ENCODE peak calls at places on chromosomes 12 and 14, in eight cellular contexts. E is AG20443; U is H9; O is endothelial cell of umbilical vein; T is IMR-90; A is T-helper 2 cell treated with Interferon-gamma antibody and Interleukin-4, amounts not matched to agents 5 μg/mL and 100 μg/mL, for 36 hours; K is endothelial cell; Q is hypothalamus. L is an unnamed sample.

GRCh38 chr14:71240866-71241520 is 333.7 kb downstream of the PCNX1 start:
- DNase-seq in E (no peak), U (no peak), O (no peak), T (no peak), A (no peak), K (no peak), Q (no peak), L (no peak)

GRCh38 chr12:7605900-7606465 is 59.7 kb downstream of the APOBEC1 start:
- DNase-seq in E (no peak), U (no peak), O (no peak), T (no peak), A (no peak), K (no peak), Q (no peak), L (no peak)

GRCh38 chr14:75242546-75243273 is 35.9 kb upstream of the FOS start:
- DNase-seq in E (peak), U (no peak), O (no peak), T (peak), A (no peak), K (no peak), Q (no peak), L (peak)

GRCh38 chr14:40909906-40910305 is 696.8 kb upstream of the LRFN5 start:
- DNase-seq in E (no peak), U (no peak), O (no peak), T (no peak), A (no peak), K (no peak), Q (no peak), L (no peak)

GRCh38 chr12:125124320-125124966 is 59.2 kb downstream of the AACS start:
- DNase-seq in E (no peak), U (no peak), O (no peak), T (no peak), A (no peak), K (no peak), Q (no peak), L (no peak)

GRCh38 chr12:23083267-23083666 is 458.3 kb downstream of the ETNK1 start:
- DNase-seq in E (no peak), U (no peak), O (peak), T (peak), A (no peak), K (no peak), Q (no peak), L (no peak)

GRCh38 chr14:92539875-92540274 is 26.3 kb downstream of the RIN3 start:
- DNase-seq in E (peak), U (no peak), O (peak), T (peak), A (no peak), K (no peak), Q (no peak), L (peak)

GRCh38 chr14:72920008-72920407 is 6.3 kb upstream of the DCAF4 start:
- DNase-seq in E (no peak), U (no peak), O (no peak), T (no peak), A (no peak), K (no peak), Q (no peak), L (no peak)

GRCh38 chr12:76183459-76184186 is 99.1 kb upstream of the NAP1L1 start:
- DNase-seq in E (peak), U (no peak), O (peak), T (peak), A (peak), K (no peak), Q (no peak), L (peak)

GRCh38 chr14:89303452-89304435 is 113.3 kb downstream of the FOXN3 start:
- DNase-seq in E (peak), U (no peak), O (peak), T (peak), A (peak), K (no peak), Q (peak), L (peak)

GRCh38 chr14:92253381-92253894 is 69.5 kb upstream of the SLC24A4 start:
- DNase-seq in E (no peak), U (peak), O (no peak), T (no peak), A (no peak), K (no peak), Q (peak), L (no peak)

GRCh38 chr12:105922670-105923102 is 216.1 kb downstream of the NUAK1 start:
- DNase-seq in E (peak), U (no peak), O (peak), T (peak), A (no peak), K (no peak), Q (no peak), L (peak)

GRCh38 chr14:98957211-98958047 is 314.6 kb downstream of the BCL11B start:
- DNase-seq in E (peak), U (peak), O (no peak), T (no peak), A (no peak), K (no peak), Q (no peak), L (peak)

GRCh38 chr14:84152452-84152851 is 1377.5 kb upstream of the FLRT2 start:
- DNase-seq in E (no peak), U (peak), O (no peak), T (no peak), A (no peak), K (no peak), Q (no peak), L (no peak)

GRCh38 chr14:67999290-67999689 is 179.7 kb downstream of the RAD51B start:
- DNase-seq in E (no peak), U (no peak), O (no peak), T (peak), A (no peak), K (no peak), Q (no peak), L (peak)

GRCh38 chr14:96793547-96793946 is 3.6 kb upstream of the VRK1 start:
- DNase-seq in E (no peak), U (no peak), O (no peak), T (no peak), A (no peak), K (no peak), Q (no peak), L (no peak)

GRCh38 chr12:132806857-132807256 is 21.8 kb downstream of the GOLGA3 start:
- DNase-seq in E (no peak), U (no peak), O (no peak), T (no peak), A (peak), K (no peak), Q (no peak), L (no peak)

GRCh38 chr12:75565795-75566194 is 54.4 kb upstream of the KRR1 start:
- DNase-seq in E (no peak), U (no peak), O (no peak), T (no peak), A (no peak), K (no peak), Q (no peak), L (no peak)

GRCh38 chr14:74620497-74620921 is 8.5 kb upstream of the LTBP2 start:
- DNase-seq in E (peak), U (no peak), O (peak), T (peak), A (peak), K (no peak), Q (no peak), L (peak)

GRCh38 chr14:31207287-31207745 is 277 bp downstream of the HECTD1 start:
- DNase-seq in E (no peak), U (no peak), O (no peak), T (no peak), A (no peak), K (no peak), Q (no peak), L (no peak)

GRCh38 chr14:94373708-94374107 is 14.7 kb downstream of the SERPINA1 start:
- DNase-seq in E (peak), U (no peak), O (no peak), T (peak), A (no peak), K (no peak), Q (no peak), L (peak)

GRCh38 chr14:68853749-68854148 is 60.9 kb upstream of the ZFP36L1 start:
- DNase-seq in E (no peak), U (no peak), O (no peak), T (no peak), A (no peak), K (no peak), Q (no peak), L (no peak)

GRCh38 chr12:78002878-78003277 is 172.2 kb downstream of the NAV3 start:
- DNase-seq in E (no peak), U (no peak), O (no peak), T (peak), A (no peak), K (no peak), Q (no peak), L (no peak)

GRCh38 chr14:100472094-100472455 is 115.1 kb downstream of the BEGAIN start:
- DNase-seq in E (no peak), U (no peak), O (no peak), T (no peak), A (no peak), K (no peak), Q (no peak), L (no peak)

GRCh38 chr12:700061-700460 is 36.8 kb upstream of the NINJ2 start:
- DNase-seq in E (no peak), U (no peak), O (peak), T (no peak), A (no peak), K (no peak), Q (no peak), L (no peak)

GRCh38 chr12:58302487-58303011 is 361.2 kb downstream of the ATP23 start:
- DNase-seq in E (no peak), U (no peak), O (peak), T (no peak), A (no peak), K (no peak), Q (no peak), L (no peak)